ENCODE peak calls at places on chromosomes 16 and 17, in six cellular contexts. S, T, L, Q, J and Y are unnamed samples.

GRCh38 chr17:42276359-42276608 is at the start of gene STAT5B:
- DNase-seq in L (no peak), J (peak; percentile 60), T (peak; percentile 66), S (peak; percentile 55), Q (no peak), Y (peak; percentile 66)

GRCh38 chr16:67311607-67312449 is 14.7 kb downstream of the KCTD19 start:
- DNase-seq in S (peak; percentile 100), T (no peak), L (no peak), J (peak; percentile 100), Q (peak; percentile 96), Y (no peak)

GRCh38 chr17:3773511-3773910 is 27.5 kb downstream of the ITGAE start:
- DNase-seq in Q (no peak), L (no peak), J (peak; percentile 49), S (peak; percentile 74), T (no peak), Y (no peak)

GRCh38 chr17:17525956-17526355 is 29.8 kb upstream of the RASD1 start:
- DNase-seq in Q (no peak), L (no peak), T (no peak), S (no peak), J (no peak), Y (no peak)

GRCh38 chr16:57970971-57971370 is at the start of gene CNGB1:
- DNase-seq in S (no peak), T (no peak), Q (no peak), J (no peak), L (no peak), Y (no peak)

GRCh38 chr17:12993631-12994030 is 24.2 kb downstream of the ELAC2 start:
- DNase-seq in Q (no peak), L (no peak), J (no peak), S (no peak), T (no peak), Y (no peak)

GRCh38 chr16:53848950-53849349 is 145.0 kb downstream of the FTO start:
- DNase-seq in L (no peak), S (no peak), J (no peak), Q (no peak), T (no peak), Y (no peak)

GRCh38 chr17:18857864-18858566 is at the start of gene PRPSAP2:
- DNase-seq in L (peak; percentile 73), Q (peak; percentile 96), J (peak; percentile 92), T (peak; percentile 99), S (peak; percentile 88), Y (peak; percentile 85)

GRCh38 chr16:80287674-80288073 is 253.1 kb upstream of the DYNLRB2 start:
- DNase-seq in S (no peak), L (no peak), Q (no peak), J (no peak), T (no peak), Y (no peak)

GRCh38 chr16:63289834-63290460 is 1253.7 kb upstream of the CDH8 start:
- DNase-seq in T (peak; percentile 68), L (peak; percentile 50), J (peak; percentile 48), S (no peak), Q (peak; percentile 46), Y (peak; percentile 51)

GRCh38 chr16:50304467-50305440 is 38.4 kb downstream of the ADCY7 start:
- DNase-seq in L (no peak), Q (no peak), T (peak; percentile 13), J (no peak), S (no peak), Y (no peak)

GRCh38 chr17:7060165-7060890 is 16.4 kb upstream of the SLC16A11 start:
- DNase-seq in Q (no peak), T (no peak), J (peak; percentile 47), L (no peak), S (peak; percentile 69), Y (no peak)

GRCh38 chr16:1645914-1646525 is 32.1 kb upstream of the JPT2 start:
- DNase-seq in J (peak; percentile 73), Q (peak; percentile 27), L (no peak), T (no peak), S (peak; percentile 47), Y (no peak)

GRCh38 chr17:55434721-55435120 is 13.1 kb upstream of the MMD start:
- DNase-seq in S (peak; percentile 41), L (no peak), J (no peak), T (no peak), Q (no peak), Y (no peak)

GRCh38 chr17:19904412-19904811 is 36.7 kb upstream of the ULK2 start:
- DNase-seq in S (peak; percentile 60), Q (no peak), L (no peak), J (peak; percentile 22), T (no peak), Y (no peak)

GRCh38 chr16:57892447-57893096 is 78.4 kb downstream of the CNGB1 start:
- DNase-seq in S (no peak), T (no peak), J (no peak), Q (no peak), L (no peak), Y (no peak)

DNA sequence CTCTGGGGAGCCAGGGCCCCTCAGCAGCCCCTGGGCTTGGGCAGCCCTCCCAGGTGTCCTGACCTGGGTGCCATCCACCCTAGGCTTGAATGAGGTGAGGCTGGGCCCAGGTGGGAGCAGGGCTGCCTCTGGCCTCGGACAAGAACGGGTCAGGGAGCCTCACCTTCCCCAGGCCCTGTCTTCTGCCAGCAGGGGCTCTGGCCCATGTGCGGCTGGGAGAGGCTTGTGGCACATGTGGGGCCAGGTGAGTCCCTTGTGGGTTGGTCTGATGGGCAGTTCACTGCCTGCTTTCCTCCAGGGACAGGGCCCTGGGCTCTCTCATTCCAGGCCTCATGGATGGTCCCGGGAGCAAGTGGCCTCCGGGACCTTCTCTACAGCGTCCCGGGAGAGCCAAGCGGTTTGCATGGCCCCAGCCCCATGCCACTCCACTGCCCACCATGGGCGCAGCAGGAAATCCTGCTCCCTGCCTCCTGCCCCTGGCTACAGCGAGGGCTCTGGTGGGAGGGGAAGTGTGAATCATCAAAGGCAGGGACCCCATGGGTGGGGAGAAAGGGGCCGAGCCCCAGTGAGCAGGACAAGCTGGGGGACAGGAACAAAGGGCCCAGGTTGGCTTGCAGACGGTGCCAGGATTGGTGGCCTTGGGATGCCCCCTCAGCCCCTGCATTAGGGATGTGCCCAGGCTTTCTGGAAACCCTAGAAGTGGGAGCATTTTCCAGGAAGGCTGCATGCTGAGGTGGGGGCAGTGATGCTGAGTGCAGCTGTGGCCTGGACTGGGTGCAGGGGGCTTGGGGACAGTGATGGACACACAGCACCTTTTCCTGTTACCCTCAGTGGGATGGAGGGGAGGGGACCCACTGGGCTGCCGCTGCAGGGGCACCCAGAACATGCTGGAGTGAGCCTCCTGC is 12.2 kb downstream of the VASN start:
- DNase-seq in T (no peak), S (no peak), L (no peak), Q (no peak), J (no peak), Y (no peak)
- H3K4me1 ChIP-seq in T (no peaks in the 10 kb centered on the region), S (peaks cover 29% of the 10 kb centered on the region), L (no peaks in the 10 kb centered on the region), Q (peaks cover 50% of the 10 kb centered on the region), J (peaks cover 76% of the 10 kb centered on the region), Y (peaks cover 26% of the 10 kb centered on the region)

DNA sequence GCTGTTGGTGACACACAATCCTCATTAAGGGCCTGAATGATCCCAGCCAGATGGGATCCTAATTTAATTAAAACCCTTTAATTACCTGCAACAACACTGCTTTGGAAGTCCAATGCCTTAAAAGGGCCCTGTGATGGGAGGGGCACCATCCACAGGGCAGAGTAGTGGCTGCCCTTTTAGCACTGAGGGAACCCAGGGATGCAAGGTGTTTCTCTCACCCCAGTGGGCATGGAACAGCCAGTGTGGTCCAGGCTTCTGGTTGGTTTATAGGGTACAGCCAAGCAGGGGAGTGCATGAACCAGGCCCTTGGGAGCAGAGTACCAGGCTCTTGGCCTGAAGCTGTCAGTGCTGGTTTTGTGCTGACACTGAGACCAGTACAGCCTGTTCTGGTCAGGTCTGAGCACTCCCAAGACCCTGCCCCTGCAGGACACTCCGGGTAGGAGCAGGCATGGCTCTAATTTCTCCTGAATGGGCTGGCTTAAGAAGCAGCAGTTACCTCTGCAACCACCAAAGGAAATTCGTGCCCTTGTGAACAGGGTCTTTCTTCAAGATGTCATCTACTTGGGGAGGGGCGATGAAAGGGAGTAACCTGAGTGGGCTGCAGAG is 9.9 kb downstream of the NXPH3 start:
- DNase-seq in L (no peak), J (no peak), Q (peak; percentile 75), S (no peak), T (peak; percentile 88), Y (no peak)
- H2AFZ ChIP-seq in L (no peak overlapping the region), J (no peak overlapping the region), Q (no peak overlapping the region), S (no peak overlapping the region), T (no peak overlapping the region), Y (no peak overlapping the region)

DNA sequence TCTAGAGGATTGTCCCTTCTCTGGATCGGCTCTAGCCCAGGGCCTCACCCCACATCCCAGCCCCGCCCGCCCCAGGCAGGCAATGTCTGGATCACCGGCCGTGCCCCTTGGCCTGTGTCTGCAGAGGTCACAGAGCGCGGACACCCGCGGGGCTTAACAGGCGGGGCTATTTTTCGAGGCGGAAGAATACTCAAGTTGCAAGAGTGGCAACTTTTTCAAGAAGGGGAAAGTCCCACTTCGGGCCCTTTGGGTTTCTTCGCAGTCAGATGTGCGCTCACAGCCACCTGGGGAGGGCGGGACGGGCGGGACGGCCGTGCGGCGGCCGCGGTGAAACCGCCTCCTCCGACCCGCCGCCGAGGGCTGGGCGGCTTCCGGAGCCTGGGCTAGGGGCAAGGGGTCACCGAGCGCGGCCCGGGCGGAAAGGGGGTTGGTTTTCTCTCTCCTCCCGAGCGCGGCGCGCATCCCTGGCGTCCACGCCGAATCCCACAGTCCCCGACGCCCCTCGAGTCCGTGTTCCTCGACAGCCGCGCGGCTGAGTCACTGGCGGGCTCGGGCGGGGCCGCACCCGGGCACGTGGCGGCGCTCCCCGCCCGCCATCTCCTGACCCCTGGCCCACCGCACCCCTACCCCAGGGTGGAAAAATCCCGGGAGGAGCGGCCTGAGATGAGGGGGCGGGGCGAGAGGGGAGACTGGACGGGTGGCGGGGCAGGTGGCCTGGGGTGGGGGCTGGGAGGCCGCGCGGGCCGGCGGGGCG is 1.2 kb upstream of the PFN1 start:
- DNase-seq in S (peak; percentile 76), L (no peak), J (peak; percentile 91), Q (peak; percentile 95), T (peak; percentile 84), Y (peak; percentile 87)
- H3K23ac ChIP-seq in S (peak overlapping the region; percentile 89), L (no peak overlapping the region), J (no peak overlapping the region), Q (no peak overlapping the region), T (no peak overlapping the region), Y (peak overlapping the region; percentile 97)

GRCh38 chr17:57997085-57997809 is 9.2 kb upstream of the VEZF1 start:
- DNase-seq in Q (no peak), T (no peak), L (no peak), S (no peak), J (no peak), Y (no peak)

GRCh38 chr17:57998234-57998746 is 8.8 kb downstream of the SRSF1 start:
- DNase-seq in L (no peak), J (no peak), Q (no peak), S (no peak), T (no peak), Y (no peak)

GRCh38 chr17:57999010-57999495 is 8.0 kb downstream of the SRSF1 start:
- DNase-seq in L (no peak), T (no peak), S (no peak), Q (no peak), J (no peak), Y (no peak)

GRCh38 chr17:58001461-58002124 is 5.5 kb downstream of the SRSF1 start:
- DNase-seq in L (no peak), S (no peak), Q (no peak), T (no peak), J (no peak), Y (no peak)

DNA sequence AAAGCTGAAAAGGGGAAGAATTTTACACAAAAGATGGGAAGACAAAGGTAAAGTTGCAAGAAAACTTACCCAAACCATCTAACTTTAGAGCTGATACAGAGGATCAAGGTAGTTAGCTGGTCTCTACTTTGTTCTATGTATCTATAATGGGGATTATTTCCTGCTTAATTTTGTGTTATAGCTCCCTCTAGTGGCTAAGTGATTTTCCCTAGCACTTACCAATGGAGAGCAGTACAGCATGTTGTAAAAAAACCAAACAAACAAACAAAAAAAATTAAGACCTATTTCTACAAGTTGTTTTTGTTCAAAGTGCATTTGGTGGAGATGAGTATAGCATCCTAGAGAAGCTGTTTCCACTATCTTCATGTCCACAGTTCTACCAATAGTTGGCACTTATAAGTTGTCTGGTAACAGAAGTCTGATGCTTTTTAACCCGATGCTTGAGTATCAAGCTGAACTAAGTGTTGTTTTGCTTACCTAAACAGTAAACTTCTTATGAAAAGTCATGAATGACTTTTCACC is 7.5 kb downstream of the SRSF1 start:
- DNase-seq in J (peak; percentile 81), T (no peak), Q (peak; percentile 93), S (peak; percentile 79), L (no peak), Y (peak; percentile 73)
- H3K4me1 ChIP-seq in J (peaks cover 6% of the 10 kb centered on the region), T (no peaks in the 10 kb centered on the region), Q (no peaks in the 10 kb centered on the region), S (peaks cover 2% of the 10 kb centered on the region), L (no peaks in the 10 kb centered on the region), Y (peaks cover 20% of the 10 kb centered on the region)